ENCODE peak calls at places on chromosomes 4 and X, in ten cellular contexts. O is NT2/D1; D is aorta; K is fibroblast of lung; M is neural progenitor cell; X is SK-N-SH; P is CD8-positive, alpha-beta T cell; H is mammary epithelial cell; G is gastrocnemius medialis; B is psoas muscle. E is an unnamed sample. For H3K36me3 and H3K4me1, the result is how much of the 10 kb centered on the place peaks cover.

GRCh38 chr4:80989921-80990544 is 40.5 kb upstream of the BMP3 start:
- DNase-seq in D (no peak), B (no peak), X (peak), H (peak), P (no peak), K (peak), M (peak), G (no peak), O (peak), E (peak)

GRCh38 chr4:6128221-6128871 is 72.0 kb downstream of the JAKMIP1 start:
- DNase-seq in K (no peak), G (no peak), P (no peak), D (peak), O (no peak), X (no peak), B (no peak), M (peak), H (no peak), E (peak)

GRCh38 chrX:114152130-114152529 is 431.8 kb upstream of the HTR2C start:
- DNase-seq in M (no peak), G (no peak), D (no peak), P (no peak), O (no peak), X (no peak), H (peak), K (peak), B (no peak), E (peak)

GRCh38 chrX:22389544-22390243 is 117.0 kb downstream of the CBLL2 start:
- DNase-seq in P (no peak), G (no peak), O (no peak), D (no peak), X (no peak), K (peak), H (peak), M (no peak), B (no peak), E (peak)

GRCh38 chr4:138595731-138596465 is 353.7 kb upstream of the SLC7A11 start:
- DNase-seq in D (no peak), M (no peak), O (no peak), X (no peak), H (no peak), K (peak), P (no peak), B (no peak), G (no peak), E (no peak)

GRCh38 chr4:117900832-117901231 is 133.5 kb upstream of the NDST3 start:
- DNase-seq in D (no peak), G (no peak), X (no peak), K (peak), O (no peak), B (no peak), H (no peak), P (no peak), M (no peak), E (no peak)

GRCh38 chr4:107997001-107997788 is 7.5 kb downstream of the HADH start:
- DNase-seq in G (peak), P (no peak), K (peak), O (no peak), B (peak), M (no peak), H (no peak), X (no peak), D (no peak), E (peak)

GRCh38 chrX:132483523-132483922 is 5.3 kb downstream of the MBNL3 start:
- DNase-seq in M (no peak), P (no peak), B (no peak), G (no peak), D (no peak), K (no peak), H (no peak), X (no peak), O (no peak), E (no peak)

GRCh38 chr4:20662851-20663250 is 37.4 kb upstream of the PACRGL start:
- DNase-seq in D (no peak), K (peak), B (no peak), P (no peak), G (no peak), M (no peak), H (peak), X (no peak), O (no peak), E (no peak)

GRCh38 chr4:10074767-10075105 is 41.9 kb downstream of the WDR1 start:
- DNase-seq in X (no peak), G (no peak), B (no peak), M (peak), K (peak), D (no peak), H (peak), O (peak), P (no peak), E (peak)

GRCh38 chr4:22897520-22898108 is 204.9 kb downstream of the GBA3 start:
- DNase-seq in M (peak), H (peak), B (no peak), D (no peak), O (peak), X (peak), G (no peak), P (no peak), K (peak), E (peak)

GRCh38 chrX:81206471-81206870 is 4.6 kb downstream of the SH3BGRL start:
- DNase-seq in M (no peak), D (no peak), G (no peak), O (no peak), X (no peak), K (no peak), P (no peak), B (no peak), H (no peak), E (no peak)

GRCh38 chrX:122868626-122869025 is 315.5 kb upstream of the GRIA3 start:
- DNase-seq in B (no peak), P (no peak), K (peak), X (no peak), H (no peak), G (no peak), O (no peak), D (no peak), M (no peak), E (no peak)

GRCh38 chr4:107631568-107631967 is 88.5 kb downstream of the PAPSS1 start:
- DNase-seq in K (peak), X (no peak), M (no peak), P (no peak), D (no peak), H (no peak), G (no peak), B (no peak), O (no peak), E (no peak)

GRCh38 chr4:83751336-83751949 is 215.5 kb downstream of the GPAT3 start:
- DNase-seq in G (no peak), H (peak), X (no peak), D (no peak), O (no peak), K (peak), B (no peak), P (no peak), M (no peak), E (no peak)

GRCh38 chrX:152861116-152861515 is 30.3 kb downstream of the NSDHL start:
- DNase-seq in B (no peak), G (no peak), O (no peak), X (no peak), H (no peak), D (no peak), M (no peak), K (peak), P (no peak), E (no peak)

GRCh38 chrX:150731795-150732194 is 38.6 kb downstream of the MTMR1 start:
- DNase-seq in B (no peak), G (no peak), D (no peak), X (no peak), K (peak), H (peak), O (no peak), M (no peak), P (no peak), E (peak)

GRCh38 chr4:71296945-71297344 is 41.9 kb upstream of the SLC4A4 start:
- DNase-seq in B (no peak), K (peak), M (no peak), X (no peak), G (no peak), H (peak), P (no peak), O (no peak), D (no peak), E (no peak)

GRCh38 chrX:55142206-55142918 is 53.5 kb downstream of the PAGE2 start:
- DNase-seq in O (no peak), K (no peak), X (no peak), B (no peak), G (no peak), P (no peak), M (no peak), D (no peak), H (no peak), E (no peak)

GRCh38 chrX:66676990-66677389 is 38.1 kb upstream of the EDA2R start:
- DNase-seq in D (no peak), X (no peak), M (no peak), H (peak), B (no peak), K (peak), G (no peak), O (no peak), P (no peak), E (no peak)

GRCh38 chr4:79682801-79683217 is 274.8 kb upstream of the GK2 start:
- DNase-seq in M (peak), O (no peak), P (no peak), G (peak), H (no peak), D (peak), K (peak), B (peak), X (no peak), E (no peak)

GRCh38 chr4:4781936-4782754 is 77.3 kb upstream of the MSX1 start:
- DNase-seq in B (no peak), D (peak), G (no peak), O (no peak), M (no peak), H (no peak), P (no peak), K (peak), X (peak), E (no peak)

GRCh38 chr4:4825431-4825830 is 34.0 kb upstream of the MSX1 start:
- DNase-seq in M (no peak), G (no peak), P (no peak), H (no peak), B (no peak), X (no peak), K (no peak), D (no peak), O (no peak), E (no peak)

GRCh38 chr4:145679991-145680455 is at the start of gene C4orf51:
- DNase-seq in H (peak), O (no peak), P (no peak), B (no peak), D (no peak), X (no peak), G (peak), K (peak), M (no peak), E (peak)

GRCh38 chr4:8211229-8211628 is 12.1 kb downstream of the SH3TC1 start:
- DNase-seq in B (no peak), P (no peak), G (no peak), O (no peak), K (no peak), H (no peak), M (no peak), D (no peak), X (no peak), E (no peak)

GRCh38 chr4:8211737-8212581 is 12.9 kb downstream of the SH3TC1 start:
- DNase-seq in G (no peak), M (no peak), B (no peak), H (no peak), X (no peak), O (no peak), P (no peak), D (no peak), K (no peak), E (no peak)

GRCh38 chr4:8214091-8214490 is 15.0 kb downstream of the SH3TC1 start:
- DNase-seq in X (no peak), H (no peak), D (no peak), B (no peak), K (no peak), P (no peak), M (no peak), G (no peak), O (no peak), E (no peak)

GRCh38 chr4:8213121-8213520 is 14.0 kb downstream of the SH3TC1 start:
- DNase-seq in B (no peak), M (no peak), K (no peak), D (no peak), G (no peak), O (no peak), X (no peak), H (no peak), P (no peak), E (no peak)

DNA sequence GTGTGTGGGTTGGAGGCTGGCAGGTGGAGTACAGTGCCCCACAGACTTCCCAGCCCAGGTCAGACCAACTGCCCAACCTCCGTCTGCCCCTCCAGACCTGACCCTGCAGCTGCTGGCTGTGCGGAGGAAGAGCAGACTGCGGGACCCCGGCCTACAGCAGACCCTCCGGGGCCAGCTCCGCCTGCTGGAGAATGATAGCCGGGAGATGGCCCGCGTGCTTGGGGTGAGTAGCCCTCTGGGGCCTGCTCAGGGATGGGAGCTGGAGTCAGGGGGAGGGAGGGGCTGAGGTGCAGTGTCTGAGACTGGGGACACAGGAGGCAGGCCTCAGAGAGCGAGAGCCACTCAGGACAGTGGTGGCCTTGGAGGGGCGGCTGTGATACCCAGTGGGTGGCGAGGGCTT is 13.5 kb downstream of the SH3TC1 start:
- DNase-seq in M (no peak), G (no peak), H (no peak), K (no peak), X (no peak), P (no peak), O (no peak), B (no peak), D (no peak), E (no peak)
- H3K36me3 ChIP-seq in M (under half), G (under half), H (under half), K (under half), X (under half), P (under half), O (under half), B (under half), D (under half), E (under half)

DNA sequence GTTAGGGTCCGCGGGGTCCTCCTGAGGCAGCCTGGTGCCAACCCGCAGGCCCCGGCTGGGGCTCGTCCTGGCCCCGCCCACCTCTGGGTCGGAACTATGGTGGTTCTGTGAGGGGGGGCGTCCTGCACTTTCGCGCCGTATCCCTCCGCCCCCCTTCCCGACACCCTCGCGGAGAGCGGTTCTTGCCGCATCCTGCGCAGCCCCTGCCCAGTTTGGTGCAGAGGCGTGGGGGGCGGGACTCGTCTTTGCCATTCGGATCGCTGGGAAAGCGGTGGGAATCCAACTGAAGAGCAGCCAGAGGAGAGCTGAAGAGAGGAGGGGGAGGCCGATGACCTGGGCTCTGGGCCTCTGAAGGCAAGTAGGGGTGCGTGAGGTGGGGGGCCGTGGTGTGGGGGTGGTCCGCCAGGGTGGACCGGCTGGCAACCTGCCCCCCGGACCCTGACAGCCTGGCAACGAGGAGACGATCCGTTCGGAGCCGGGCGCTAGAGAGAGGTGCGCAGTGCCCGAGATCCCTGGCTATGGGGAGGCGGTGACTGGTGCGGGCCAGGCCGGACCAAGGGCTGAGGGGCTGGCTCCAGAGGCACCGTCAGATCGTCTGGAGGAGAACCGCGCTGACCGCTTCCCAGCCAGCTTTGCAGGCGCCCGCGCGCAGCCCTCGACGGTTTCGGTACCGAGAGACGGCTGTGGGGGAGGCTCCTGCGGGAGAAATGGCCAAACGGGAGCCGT is at the start of gene GPRASP1:
- DNase-seq in P (peak), X (peak), O (peak), K (peak), B (peak), D (peak), G (peak), M (peak), H (no peak), E (no peak)
- H3K4me3 ChIP-seq in P (peak), X (peak), O (peak), K (peak), B (peak), D (peak), G (peak), M (peak), H (peak), E (no peak)

GRCh38 chrX:153921070-153921469 is 5.0 kb downstream of the ARHGAP4 start:
- DNase-seq in O (no peak), D (no peak), M (no peak), P (no peak), G (no peak), K (no peak), H (no peak), B (no peak), X (peak), E (no peak)

GRCh38 chrX:153924149-153924861 is 1.8 kb downstream of the ARHGAP4 start:
- DNase-seq in D (no peak), X (no peak), B (no peak), K (peak), M (peak), P (no peak), H (peak), O (no peak), G (no peak), E (peak)

GRCh38 chrX:153922286-153922573 is 3.8 kb downstream of the ARHGAP4 start:
- DNase-seq in G (no peak), O (no peak), X (no peak), D (no peak), K (no peak), H (no peak), P (no peak), B (no peak), M (no peak), E (no peak)

GRCh38 chrX:153921511-153922285 is 4.4 kb downstream of the ARHGAP4 start:
- DNase-seq in H (no peak), G (no peak), B (no peak), O (no peak), M (no peak), P (no peak), K (no peak), X (peak), D (no peak), E (peak)

DNA sequence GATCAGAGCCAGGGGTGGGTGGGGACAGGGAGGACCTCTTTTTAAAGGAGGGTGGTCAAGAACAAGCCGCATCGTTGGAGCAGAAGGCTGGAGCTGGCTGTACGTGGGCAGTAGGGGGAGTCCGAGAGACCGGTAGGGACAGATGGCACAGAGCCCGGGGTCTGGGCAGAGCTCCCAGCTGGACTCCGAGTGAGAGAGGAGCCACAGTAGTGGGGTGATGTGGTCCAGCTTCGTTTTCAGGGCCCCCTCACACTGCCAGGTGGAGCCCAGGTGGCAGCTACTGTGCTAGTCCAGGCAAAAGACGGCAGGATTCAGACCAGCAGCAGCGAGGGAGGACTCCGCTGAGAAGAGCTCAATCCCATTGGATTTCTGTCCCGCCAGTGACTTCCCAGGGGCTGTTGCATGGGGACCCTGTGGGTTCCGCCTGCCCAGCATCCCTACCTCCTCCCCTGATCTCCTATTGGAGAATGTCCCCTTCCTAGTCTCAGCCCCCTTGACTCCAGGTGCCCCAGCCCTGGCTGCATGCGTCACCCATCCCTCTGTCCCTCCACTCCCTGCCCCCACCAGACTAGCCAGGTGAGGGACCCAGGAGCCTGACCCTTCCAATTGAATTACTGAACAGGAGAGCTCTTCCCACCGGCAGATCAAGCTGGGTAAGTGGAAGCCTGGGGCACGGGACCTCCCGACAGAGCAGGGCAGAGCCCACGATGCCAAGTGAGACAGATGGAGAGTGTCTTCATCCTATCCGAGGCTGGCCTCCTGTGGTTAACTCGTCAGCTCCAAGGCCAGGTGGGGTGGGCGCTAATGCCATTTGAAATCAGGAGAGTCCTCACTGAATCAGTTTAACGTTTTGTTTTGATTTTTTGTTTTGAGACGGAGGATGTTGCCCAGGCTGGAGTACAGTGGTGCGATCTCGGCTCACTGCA is 2.9 kb downstream of the ARHGAP4 start:
- DNase-seq in D (peak), B (peak), H (peak), P (no peak), X (peak), K (peak), O (no peak), M (peak), G (peak), E (peak)
- H3K4me1 ChIP-seq in D (under half), B (under half), H (under half), P (under half), X (half or more), K (under half), O (under half), M (under half), G (under half), E (under half)

GRCh38 chr4:184392321-184392720 is 82.0 kb downstream of the IRF2 start:
- DNase-seq in H (no peak), M (no peak), O (no peak), K (no peak), D (no peak), B (no peak), G (no peak), P (no peak), X (no peak), E (no peak)
- H3K36me3 ChIP-seq in H (under half), M (under half), O (under half), K (under half), D (under half), B (under half), G (under half), P (half or more), X (under half), E (under half)

DNA sequence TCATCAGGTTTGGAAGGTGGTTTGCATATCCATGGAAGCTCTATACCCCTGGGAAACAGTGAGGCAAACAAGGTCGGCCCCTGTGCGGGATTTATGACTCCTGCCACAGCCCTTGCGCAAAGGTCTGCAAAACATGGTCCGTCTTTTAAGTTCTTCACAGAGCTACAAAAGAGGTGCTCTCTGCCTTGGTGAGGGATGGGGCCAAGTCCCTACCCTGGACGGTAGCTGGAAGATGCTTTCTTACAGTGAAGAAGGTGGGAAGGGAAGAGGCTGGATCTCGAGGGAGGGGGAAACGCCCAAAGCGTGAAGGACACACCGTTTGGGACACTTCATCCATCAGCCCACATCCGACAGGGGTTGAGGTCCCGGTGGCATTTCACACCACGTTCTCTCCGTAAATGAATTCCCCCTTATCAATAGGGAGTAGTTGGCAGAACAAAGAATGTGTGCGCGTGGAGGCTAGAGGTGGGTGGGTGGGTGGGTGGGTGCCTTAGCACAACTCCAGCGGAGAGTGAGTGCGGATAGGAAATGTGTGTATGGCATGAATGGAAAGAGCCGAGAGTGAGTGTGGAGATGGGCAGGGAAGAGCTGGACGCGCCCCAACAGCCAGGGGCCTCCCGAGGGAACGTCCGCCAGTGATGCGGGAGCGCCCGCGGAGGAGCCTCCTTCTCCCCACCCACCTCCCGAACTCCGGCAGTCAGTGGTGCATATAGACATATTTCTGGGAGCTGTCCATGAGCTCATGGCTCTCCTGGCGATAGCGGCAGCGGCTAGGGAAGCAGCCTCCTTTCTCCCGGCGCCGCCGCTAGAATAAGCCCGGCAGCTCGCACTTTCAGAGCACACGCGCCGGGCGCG is 68.3 kb downstream of the LARP7 start:
- DNase-seq in H (peak), P (no peak), M (peak), D (peak), O (no peak), B (peak), G (peak), K (peak), X (peak), E (peak)
- H3K4me3 ChIP-seq in H (no peak), P (peak), M (peak), D (no peak), O (peak), B (peak), G (peak), K (no peak), X (peak), E (peak)